ENCODE peak calls at places on chromosome 19, in six cellular contexts. E is GM23338, H is neural progenitor cell, X is PC-9, V is MM.1S, R is GM23248. L is an unnamed sample. For H3F3A, the result is how much of the 10 kb centered on the place peaks cover.

GRCh38 chr19:30214651-30215051 is 157.5 kb upstream of the ZNF536 start:
- DNase-seq in E (no peak), H (no peak), X (no peak), V (no peak), R (peak), L (peak)

GRCh38 chr19:44677019-44677809 is 5.9 kb downstream of the CEACAM19 start:
- DNase-seq in E (peak), H (peak), X (peak), V (no peak), R (peak), L (peak)

GRCh38 chr19:44548736-44549135 is 19.3 kb upstream of the CEACAM20 start:
- DNase-seq in E (no peak), H (no peak), X (no peak), V (no peak), R (peak), L (peak)

GRCh38 chr19:5134683-5135082 is 165.8 kb downstream of the KDM4B start:
- DNase-seq in E (no peak), H (peak), X (no peak), V (no peak), R (no peak), L (no peak)

GRCh38 chr19:9903341-9903740 is 33.0 kb downstream of the OLFM2 start:
- DNase-seq in E (no peak), H (no peak), X (no peak), V (no peak), R (no peak), L (no peak)

GRCh38 chr19:31055454-31055853 is 293.8 kb downstream of the TSHZ3 start:
- DNase-seq in E (no peak), H (no peak), X (no peak), V (no peak), R (no peak), L (no peak)

GRCh38 chr19:17294051-17294891 is 9.0 kb downstream of the ABHD8 start:
- DNase-seq in E (peak), H (peak), X (no peak), V (peak), R (peak), L (no peak)

GRCh38 chr19:46812898-46813569 is 24.6 kb upstream of the SLC1A5 start:
- DNase-seq in E (no peak), H (peak), X (no peak), V (no peak), R (no peak), L (no peak)

GRCh38 chr19:42634409-42635232 is 39.9 kb upstream of the CEACAM8 start:
- DNase-seq in E (peak), H (peak), X (peak), V (peak), R (peak), L (peak)

GRCh38 chr19:42412661-42413076 is 14.5 kb downstream of the LIPE start:
- DNase-seq in E (no peak), H (no peak), X (no peak), V (no peak), R (no peak), L (no peak)

GRCh38 chr19:7637374-7638256 is 705 bp downstream of the STXBP2 start:
- DNase-seq in E (no peak), H (peak), X (peak), V (no peak), R (no peak), L (peak)

GRCh38 chr19:38078302-38078930 is 145.6 kb downstream of the DPF1 start:
- DNase-seq in E (no peak), H (no peak), X (no peak), V (no peak), R (no peak), L (no peak)

GRCh38 chr19:49795615-49796014 is 17.5 kb downstream of the FUZ start:
- DNase-seq in E (no peak), H (no peak), X (no peak), V (no peak), R (no peak), L (no peak)

GRCh38 chr19:14237011-14237941 is 31.3 kb upstream of the ADGRL1 start:
- DNase-seq in E (no peak), H (no peak), X (no peak), V (no peak), R (no peak), L (no peak)

GRCh38 chr19:44925114-44925891 is 10.9 kb downstream of the APOC1 start:
- DNase-seq in E (no peak), H (no peak), X (no peak), V (no peak), R (peak), L (no peak)

GRCh38 chr19:34598217-34599155 is 78.5 kb downstream of the SCGB2B2 start:
- DNase-seq in E (no peak), H (no peak), X (no peak), V (no peak), R (no peak), L (no peak)

GRCh38 chr19:44212865-44213346 is 574 bp downstream of the ZNF227 start:
- DNase-seq in E (peak), H (peak), X (no peak), V (peak), R (peak), L (peak)

GRCh38 chr19:33133438-33134031 is 1.6 kb downstream of the WDR88 start:
- DNase-seq in E (peak), H (peak), X (no peak), V (no peak), R (no peak), L (no peak)

GRCh38 chr19:29769997-29770396 is 41.8 kb upstream of the CCNE1 start:
- DNase-seq in E (no peak), H (no peak), X (no peak), V (no peak), R (no peak), L (no peak)

GRCh38 chr19:6803036-6803404 is 30.5 kb downstream of the VAV1 start:
- DNase-seq in E (peak), H (no peak), X (no peak), V (peak), R (no peak), L (no peak)

GRCh38 chr19:7766535-7766934 is 3.5 kb downstream of the CLEC4M start:
- DNase-seq in E (no peak), H (no peak), X (no peak), V (no peak), R (no peak), L (no peak)

GRCh38 chr19:3320853-3321252 is 45.5 kb upstream of the NFIC start:
- DNase-seq in E (no peak), H (no peak), X (no peak), V (no peak), R (no peak), L (no peak)
- H3F3A ChIP-seq in E (under half), H (under half), X (under half), V (under half), R (under half), L (under half)

GRCh38 chr19:12752056-12752781 is 628 bp downstream of the BEST2 start:
- DNase-seq in E (no peak), H (no peak), X (no peak), V (no peak), R (no peak), L (no peak)

GRCh38 chr19:12748489-12748888 is 3.1 kb upstream of the BEST2 start:
- DNase-seq in E (no peak), H (peak), X (no peak), V (no peak), R (no peak), L (no peak)

GRCh38 chr19:12751635-12752034 is at the start of gene BEST2:
- DNase-seq in E (peak), H (no peak), X (no peak), V (no peak), R (no peak), L (no peak)

GRCh38 chr19:12750851-12751250 is 740 bp upstream of the BEST2 start:
- DNase-seq in E (no peak), H (no peak), X (no peak), V (no peak), R (peak), L (no peak)

GRCh38 chr19:12749938-12750521 is 1.6 kb upstream of the BEST2 start:
- DNase-seq in E (peak), H (no peak), X (no peak), V (no peak), R (peak), L (peak)
- TF ChIP-seq EZH2 in E (no peak), H (no peak), X (no peak), V (no peak), R (no peak), L (no peak)

GRCh38 chr19:2050349-2050990 is 574 bp downstream of the MKNK2 start:
- DNase-seq in E (no peak), H (peak), X (no peak), V (no peak), R (peak), L (no peak)
- H3F3A ChIP-seq in E (under half), H (under half), X (under half), V (under half), R (under half), L (under half)

GRCh38 chr19:459724-460511 is 915 bp downstream of the SHC2 start:
- DNase-seq in E (peak), H (peak), X (peak), V (no peak), R (peak), L (peak)
- TF ChIP-seq EZH2 in E (peak), H (no peak), X (no peak), V (no peak), R (peak), L (no peak)

GRCh38 chr19:3978145-3978544 is 7.1 kb downstream of the EEF2 start:
- DNase-seq in E (no peak), H (no peak), X (no peak), V (no peak), R (no peak), L (no peak)

GRCh38 chr19:3975637-3976087 is 4.8 kb upstream of the DAPK3 start:
- DNase-seq in E (peak), H (no peak), X (no peak), V (no peak), R (peak), L (no peak)

GRCh38 chr19:3979289-3979673 is 6.0 kb downstream of the EEF2 start:
- DNase-seq in E (no peak), H (no peak), X (no peak), V (no peak), R (peak), L (no peak)

GRCh38 chr19:3976495-3977241 is 5.8 kb upstream of the DAPK3 start:
- DNase-seq in E (peak), H (no peak), X (no peak), V (no peak), R (peak), L (no peak)

DNA sequence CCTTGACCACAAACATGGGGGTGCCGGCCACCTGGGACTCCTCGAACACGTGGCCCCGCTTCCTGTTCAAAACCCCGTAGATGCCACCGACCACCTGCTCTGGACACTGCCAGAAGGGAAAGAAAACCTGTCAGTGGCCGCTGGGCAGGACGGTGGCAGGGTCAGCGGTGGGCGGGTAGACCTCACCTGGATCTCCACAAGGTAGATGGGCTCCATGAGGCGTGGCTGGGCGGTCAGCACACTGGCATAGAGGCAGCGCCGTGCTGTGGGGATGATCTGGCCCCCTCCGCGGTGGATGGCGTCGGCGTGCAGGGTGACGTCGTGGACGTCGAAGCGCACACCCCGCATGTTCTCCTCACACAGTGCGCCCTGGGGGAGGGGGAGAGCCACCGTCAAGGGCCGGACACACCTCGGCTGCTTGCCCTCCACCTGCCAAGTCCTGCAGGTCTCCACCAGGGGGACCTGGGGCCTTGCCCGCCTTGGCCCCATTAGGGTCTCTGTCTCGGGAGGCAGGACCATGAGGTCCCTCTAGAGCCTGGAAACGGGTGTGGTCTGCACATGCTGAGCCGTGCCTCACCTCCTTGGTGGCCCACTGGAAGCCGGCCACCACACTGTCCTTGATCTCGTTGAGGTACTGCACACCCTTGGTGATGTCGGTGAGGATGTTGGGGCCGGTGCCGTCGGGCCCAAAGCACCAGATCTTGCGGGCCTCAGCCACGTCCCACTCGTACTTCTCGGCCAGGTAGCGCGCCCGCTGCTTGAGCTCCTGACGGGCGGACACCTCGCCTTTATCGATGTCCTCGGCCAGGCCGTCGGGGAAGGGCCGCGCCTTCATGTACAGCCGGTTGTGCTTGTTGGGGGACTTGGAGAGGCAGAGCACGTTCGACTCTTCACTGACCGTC is 6.6 kb upstream of the DAPK3 start:
- DNase-seq in E (peak), H (no peak), X (no peak), V (no peak), R (peak), L (no peak)
- H3F3A ChIP-seq in E (half or more), H (half or more), X (half or more), V (half or more), R (half or more), L (under half)

L was measured in PC-3.